ENCODE peak calls at places on chromosomes 6 and 20, in seven cellular contexts. M is trophoblast cell, Y is H9, E is neuronal stem cell, C is IMR-90, P is H1, F is mesenchymal stem cell. N is an unnamed sample.

GRCh38 chr6:27553123-27553904 is 80.4 kb upstream of the ZNF184 start:
- DNase-seq in P (peak), E (no peak), M (peak), Y (peak), F (peak), C (peak), N (peak)

GRCh38 chr20:64189986-64190385 is 25.7 kb downstream of the MYT1 start:
- DNase-seq in E (no peak), P (no peak), Y (no peak), C (no peak), M (no peak), F (no peak), N (no peak)

GRCh38 chr6:9463311-9463710 is 951.6 kb downstream of the TFAP2A start:
- DNase-seq in F (no peak), M (peak), P (no peak), Y (no peak), C (no peak), E (no peak), N (no peak)

GRCh38 chr20:3777726-3778629 is 3.3 kb downstream of the SPEF1 start:
- DNase-seq in P (no peak), C (no peak), E (peak), F (peak), Y (peak), M (peak), N (peak)

GRCh38 chr6:67875877-67876383 is 759.2 kb upstream of the ADGRB3 start:
- DNase-seq in Y (no peak), C (no peak), P (no peak), F (peak), M (no peak), E (no peak), N (no peak)

GRCh38 chr20:61316351-61316750 is 64.3 kb downstream of the CDH4 start:
- DNase-seq in E (no peak), P (no peak), C (no peak), F (no peak), M (no peak), Y (no peak), N (no peak)

GRCh38 chr6:52595000-52595795 is 18.3 kb upstream of the TRAM2 start:
- DNase-seq in Y (peak), E (no peak), C (peak), F (peak), M (no peak), P (no peak), N (peak)

GRCh38 chr6:142665393-142665792 is 279.6 kb downstream of the HIVEP2 start:
- DNase-seq in M (no peak), F (no peak), P (no peak), E (no peak), C (no peak), Y (no peak), N (no peak)

GRCh38 chr6:2940010-2940850 is 31.1 kb downstream of the SERPINB6 start:
- DNase-seq in Y (no peak), F (no peak), E (no peak), C (no peak), P (no peak), M (no peak), N (no peak)

GRCh38 chr6:73353636-73354388 is at the start of gene DPPA5:
- DNase-seq in E (no peak), C (no peak), M (no peak), P (no peak), Y (peak), F (no peak), N (no peak)

GRCh38 chr6:31025595-31025994 is 15.3 kb downstream of the MUC22 start:
- DNase-seq in Y (no peak), P (no peak), C (no peak), F (no peak), E (no peak), M (no peak), N (no peak)

GRCh38 chr20:10476319-10476724 is 41.2 kb downstream of the SLX4IP start:
- DNase-seq in Y (no peak), P (no peak), E (no peak), C (peak), M (peak), F (no peak), N (no peak)

GRCh38 chr6:118768904-118769325 is 117.5 kb upstream of the CEP85L start:
- DNase-seq in M (peak), C (no peak), Y (no peak), E (no peak), P (no peak), F (no peak), N (no peak)

DNA sequence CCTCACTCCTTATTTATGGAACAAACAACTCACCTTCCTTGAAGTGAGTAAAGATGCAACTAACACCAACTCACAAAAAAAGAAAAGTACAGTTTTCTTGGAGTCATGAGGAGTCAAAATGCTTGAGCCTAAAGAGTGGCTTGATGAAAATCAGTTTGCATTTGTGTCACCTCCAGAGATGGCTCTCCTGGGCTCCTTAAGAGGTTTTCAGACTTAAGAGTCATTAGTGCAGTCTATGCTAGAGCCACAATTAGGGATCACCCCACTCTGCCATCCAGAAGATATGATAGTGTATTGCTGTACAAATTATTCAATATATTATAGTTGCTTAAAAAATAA is 11.9 kb upstream of the SNX9 start:
- DNase-seq in M (no peak), C (no peak), E (no peak), F (no peak), Y (no peak), P (no peak), N (no peak)
- H2BK5ac ChIP-seq in M (no peak), C (no peak), E (no peak), F (no peak), Y (no peak), P (no peak), N (no peak)

GRCh38 chr6:69578366-69578890 is 218.4 kb downstream of the LMBRD1 start:
- DNase-seq in M (peak), C (no peak), P (no peak), E (no peak), Y (no peak), F (peak), N (no peak)
- H2BK5ac ChIP-seq in M (no peak), C (no peak), P (no peak), E (no peak), Y (no peak), F (no peak), N (no peak)

DNA sequence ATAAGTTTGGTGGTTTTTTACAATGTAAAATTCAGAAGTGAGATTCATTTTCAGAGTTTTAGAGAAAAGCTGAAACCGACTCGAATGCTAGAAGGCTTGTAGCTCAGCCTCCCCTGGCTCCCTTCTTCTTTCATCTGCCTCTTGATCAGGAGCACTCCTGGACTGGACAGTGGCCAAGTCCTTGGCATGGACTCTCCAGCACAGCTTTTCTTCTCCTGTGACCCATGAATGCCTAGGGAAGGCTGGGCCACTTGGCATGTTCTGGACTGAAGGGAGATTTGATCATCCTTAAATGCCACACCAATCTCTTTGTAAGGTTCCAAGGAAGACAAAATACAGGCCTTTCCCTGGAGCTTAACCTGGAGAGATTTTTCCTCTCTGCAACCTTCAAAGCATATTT is 384.0 kb upstream of the SASH1 start:
- DNase-seq in P (no peak), M (no peak), E (no peak), Y (no peak), C (no peak), F (no peak), N (no peak)
- H2BK5ac ChIP-seq in P (no peak), M (no peak), E (no peak), Y (no peak), C (no peak), F (no peak), N (no peak)

GRCh38 chr20:23652371-23652770 is 14.6 kb upstream of the CST3 start:
- DNase-seq in F (no peak), E (no peak), C (peak), P (no peak), Y (no peak), M (no peak), N (no peak)
- H2BK5ac ChIP-seq in F (no peak), E (no peak), C (no peak), P (no peak), Y (no peak), M (no peak), N (no peak)

GRCh38 chr6:4762294-4762693 is 13.9 kb upstream of the CDYL start:
- DNase-seq in M (no peak), Y (no peak), C (no peak), F (no peak), P (no peak), E (no peak), N (no peak)
- H2BK5ac ChIP-seq in M (no peak), Y (no peak), C (no peak), F (no peak), P (no peak), E (no peak), N (no peak)

N was measured in mesendoderm.